ENCODE peak calls at places on chromosomes 1 and 21, in eight cellular contexts. One of them, this sample, is unnamed.

GRCh38 chr21:41321211-41321907 is 4.8 kb downstream of the FAM3B start:
- DNase-seq in IMR-90: no peak
- DNase-seq in choroid plexus epithelial cell: no peak
- DNase-seq in cardiac muscle cell: no peak
- DNase-seq in epithelial cell of esophagus: no peak
- DNase-seq in A549: no peak
- DNase-seq in hepatocyte: no peak
- DNase-seq in astrocyte: no peak
- DNase-seq in this sample: no peak

GRCh38 chr1:18560692-18561091 is 70.0 kb upstream of the PAX7 start:
- DNase-seq in IMR-90: no peak
- DNase-seq in choroid plexus epithelial cell: no peak
- DNase-seq in cardiac muscle cell: no peak
- DNase-seq in epithelial cell of esophagus: no peak
- DNase-seq in A549: no peak
- DNase-seq in hepatocyte: no peak
- DNase-seq in astrocyte: no peak
- DNase-seq in this sample: no peak

GRCh38 chr1:85344256-85344694 is 67.8 kb upstream of the BCL10 start:
- DNase-seq in IMR-90: peak; percentile 63
- DNase-seq in choroid plexus epithelial cell: peak; percentile 72
- DNase-seq in cardiac muscle cell: peak; percentile 67
- DNase-seq in epithelial cell of esophagus: peak; percentile 40
- DNase-seq in A549: peak; percentile 65
- DNase-seq in hepatocyte: peak; percentile 49
- DNase-seq in astrocyte: peak; percentile 58
- DNase-seq in this sample: peak; percentile 56

GRCh38 chr1:198417041-198417440 is 123.4 kb downstream of the ATP6V1G3 start:
- DNase-seq in IMR-90: peak; percentile 16
- DNase-seq in choroid plexus epithelial cell: no peak
- DNase-seq in cardiac muscle cell: peak; percentile 11
- DNase-seq in epithelial cell of esophagus: peak; percentile 41
- DNase-seq in A549: no peak
- DNase-seq in hepatocyte: no peak
- DNase-seq in astrocyte: no peak
- DNase-seq in this sample: peak; percentile 39

GRCh38 chr1:167229719-167230385 is 9.2 kb downstream of the POU2F1 start:
- DNase-seq in IMR-90: no peak
- DNase-seq in choroid plexus epithelial cell: no peak
- DNase-seq in cardiac muscle cell: peak; percentile 8
- DNase-seq in epithelial cell of esophagus: no peak
- DNase-seq in A549: peak; percentile 40
- DNase-seq in hepatocyte: no peak
- DNase-seq in astrocyte: no peak
- DNase-seq in this sample: no peak

GRCh38 chr1:109620396-109620817 is 770 bp downstream of the AMPD2 start:
- DNase-seq in IMR-90: peak; percentile 62
- DNase-seq in choroid plexus epithelial cell: peak; percentile 54
- DNase-seq in cardiac muscle cell: peak; percentile 75
- DNase-seq in epithelial cell of esophagus: peak; percentile 30
- DNase-seq in A549: peak; percentile 37
- DNase-seq in hepatocyte: peak; percentile 68
- DNase-seq in astrocyte: peak; percentile 42
- DNase-seq in this sample: peak; percentile 64

GRCh38 chr1:207659545-207660148 is 14.7 kb downstream of the CR1L start:
- DNase-seq in IMR-90: no peak
- DNase-seq in choroid plexus epithelial cell: no peak
- DNase-seq in cardiac muscle cell: no peak
- DNase-seq in epithelial cell of esophagus: peak; percentile 64
- DNase-seq in A549: no peak
- DNase-seq in hepatocyte: no peak
- DNase-seq in astrocyte: no peak
- DNase-seq in this sample: no peak

GRCh38 chr1:206782448-206782847 is 10.2 kb upstream of the IL10 start:
- DNase-seq in IMR-90: no peak
- DNase-seq in choroid plexus epithelial cell: no peak
- DNase-seq in cardiac muscle cell: no peak
- DNase-seq in epithelial cell of esophagus: no peak
- DNase-seq in A549: no peak
- DNase-seq in hepatocyte: no peak
- DNase-seq in astrocyte: no peak
- DNase-seq in this sample: no peak

GRCh38 chr1:29416825-29417557 is 180.7 kb downstream of the PTPRU start:
- DNase-seq in IMR-90: no peak
- DNase-seq in choroid plexus epithelial cell: peak; percentile 55
- DNase-seq in cardiac muscle cell: peak; percentile 69
- DNase-seq in epithelial cell of esophagus: no peak
- DNase-seq in A549: no peak
- DNase-seq in hepatocyte: no peak
- DNase-seq in astrocyte: peak; percentile 58
- DNase-seq in this sample: peak; percentile 38

GRCh38 chr1:214537219-214537618 is 14.2 kb downstream of the PTPN14 start:
- DNase-seq in IMR-90: peak; percentile 69
- DNase-seq in choroid plexus epithelial cell: peak; percentile 51
- DNase-seq in cardiac muscle cell: no peak
- DNase-seq in epithelial cell of esophagus: peak; percentile 57
- DNase-seq in A549: peak; percentile 17
- DNase-seq in hepatocyte: no peak
- DNase-seq in astrocyte: no peak
- DNase-seq in this sample: no peak

GRCh38 chr1:41659159-41659495 is 174.6 kb upstream of the EDN2 start:
- DNase-seq in IMR-90: no peak
- DNase-seq in choroid plexus epithelial cell: no peak
- DNase-seq in cardiac muscle cell: no peak
- DNase-seq in epithelial cell of esophagus: no peak
- DNase-seq in A549: no peak
- DNase-seq in hepatocyte: no peak
- DNase-seq in astrocyte: no peak
- DNase-seq in this sample: no peak

GRCh38 chr1:185681034-185681633 is 53.1 kb upstream of the HMCN1 start:
- DNase-seq in IMR-90: peak; percentile 44
- DNase-seq in choroid plexus epithelial cell: peak; percentile 63
- DNase-seq in cardiac muscle cell: peak; percentile 65
- DNase-seq in epithelial cell of esophagus: peak; percentile 68
- DNase-seq in A549: peak; percentile 56
- DNase-seq in hepatocyte: peak; percentile 59
- DNase-seq in astrocyte: peak; percentile 14
- DNase-seq in this sample: peak; percentile 65

GRCh38 chr1:165954940-165955339 is 127.5 kb downstream of the UCK2 start:
- DNase-seq in IMR-90: peak; percentile 69
- DNase-seq in choroid plexus epithelial cell: peak; percentile 68
- DNase-seq in cardiac muscle cell: peak; percentile 87
- DNase-seq in epithelial cell of esophagus: no peak
- DNase-seq in A549: no peak
- DNase-seq in hepatocyte: no peak
- DNase-seq in astrocyte: no peak
- DNase-seq in this sample: peak; percentile 61

GRCh38 chr1:110673197-110673701 is 1.5 kb downstream of the KCNA3 start:
- DNase-seq in IMR-90: no peak
- DNase-seq in choroid plexus epithelial cell: no peak
- DNase-seq in cardiac muscle cell: no peak
- DNase-seq in epithelial cell of esophagus: no peak
- DNase-seq in A549: no peak
- DNase-seq in hepatocyte: no peak
- DNase-seq in astrocyte: no peak
- DNase-seq in this sample: no peak

GRCh38 chr21:31714741-31715365 is 17.1 kb downstream of the SCAF4 start:
- DNase-seq in IMR-90: no peak
- DNase-seq in choroid plexus epithelial cell: no peak
- DNase-seq in cardiac muscle cell: no peak
- DNase-seq in epithelial cell of esophagus: no peak
- DNase-seq in A549: no peak
- DNase-seq in hepatocyte: no peak
- DNase-seq in astrocyte: no peak
- DNase-seq in this sample: no peak

GRCh38 chr1:203127672-203128611 is at the start of gene ADORA1:
- DNase-seq in IMR-90: peak; percentile 41
- DNase-seq in choroid plexus epithelial cell: peak; percentile 57
- DNase-seq in cardiac muscle cell: peak; percentile 70
- DNase-seq in epithelial cell of esophagus: peak; percentile 65
- DNase-seq in A549: peak; percentile 43
- DNase-seq in hepatocyte: peak; percentile 89
- DNase-seq in astrocyte: peak; percentile 54
- DNase-seq in this sample: peak; percentile 47
- H3K4me3 ChIP-seq in IMR-90: peak within 1 kb of the TSS; percentile 30
- H3K4me3 ChIP-seq in choroid plexus epithelial cell: peak within 1 kb of the TSS; percentile 33
- H3K4me3 ChIP-seq in cardiac muscle cell: peak within 1 kb of the TSS; percentile 34
- H3K4me3 ChIP-seq in epithelial cell of esophagus: peak within 1 kb of the TSS; percentile 33
- H3K4me3 ChIP-seq in A549: peak within 1 kb of the TSS; percentile 41
- H3K4me3 ChIP-seq in hepatocyte: peak within 1 kb of the TSS; percentile 15
- H3K4me3 ChIP-seq in astrocyte: peak within 1 kb of the TSS; percentile 61
- H3K4me3 ChIP-seq in this sample: peak within 1 kb of the TSS; percentile 58

GRCh38 chr1:44534771-44535170 is 129.7 kb downstream of the RNF220 start:
- DNase-seq in IMR-90: no peak
- DNase-seq in choroid plexus epithelial cell: no peak
- DNase-seq in cardiac muscle cell: no peak
- DNase-seq in epithelial cell of esophagus: no peak
- DNase-seq in A549: no peak
- DNase-seq in hepatocyte: no peak
- DNase-seq in astrocyte: no peak
- DNase-seq in this sample: no peak
- TF ChIP-seq CTCF in IMR-90: no peak
- TF ChIP-seq CTCF in choroid plexus epithelial cell: no peak
- TF ChIP-seq CTCF in cardiac muscle cell: no peak
- TF ChIP-seq CTCF in epithelial cell of esophagus: no peak
- TF ChIP-seq CTCF in A549: no peak
- TF ChIP-seq CTCF in hepatocyte: no peak
- TF ChIP-seq CTCF in astrocyte: no peak
- TF ChIP-seq CTCF in this sample: no peak

DNA sequence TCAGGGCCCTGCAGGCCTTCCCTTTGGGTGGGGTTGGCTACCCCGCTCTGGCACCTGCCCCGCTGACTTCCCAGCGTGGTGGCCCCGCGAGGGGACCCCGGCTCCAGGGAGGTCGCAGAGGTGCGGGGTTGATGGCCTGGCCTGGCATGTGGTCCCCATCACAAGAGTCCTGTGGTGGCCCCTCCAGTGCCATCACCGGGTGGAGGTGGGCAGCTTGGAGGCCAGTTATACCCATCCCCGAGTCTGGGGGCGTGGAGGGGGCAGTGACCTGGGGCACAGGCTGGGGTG is 26.8 kb downstream of the PRMT2 start:
- DNase-seq in IMR-90: no peak
- DNase-seq in choroid plexus epithelial cell: no peak
- DNase-seq in cardiac muscle cell: no peak
- DNase-seq in epithelial cell of esophagus: no peak
- DNase-seq in A549: no peak
- DNase-seq in hepatocyte: no peak
- DNase-seq in astrocyte: no peak
- DNase-seq in this sample: no peak
- H3K4me3 ChIP-seq in IMR-90: no peak overlapping the region
- H3K4me3 ChIP-seq in choroid plexus epithelial cell: no peak overlapping the region
- H3K4me3 ChIP-seq in cardiac muscle cell: no peak overlapping the region
- H3K4me3 ChIP-seq in epithelial cell of esophagus: no peak overlapping the region
- H3K4me3 ChIP-seq in A549: no peak overlapping the region
- H3K4me3 ChIP-seq in hepatocyte: no peak overlapping the region
- H3K4me3 ChIP-seq in astrocyte: no peak overlapping the region
- H3K4me3 ChIP-seq in this sample: no peak overlapping the region

GRCh38 chr1:45455162-45455561 is 35.8 kb downstream of the TESK2 start:
- DNase-seq in IMR-90: peak; percentile 8
- DNase-seq in choroid plexus epithelial cell: peak; percentile 26
- DNase-seq in cardiac muscle cell: no peak
- DNase-seq in epithelial cell of esophagus: no peak
- DNase-seq in A549: no peak
- DNase-seq in hepatocyte: no peak
- DNase-seq in astrocyte: no peak
- DNase-seq in this sample: no peak
- TF ChIP-seq CTCF in IMR-90: no peak
- TF ChIP-seq CTCF in choroid plexus epithelial cell: no peak
- TF ChIP-seq CTCF in cardiac muscle cell: no peak
- TF ChIP-seq CTCF in epithelial cell of esophagus: no peak
- TF ChIP-seq CTCF in A549: no peak
- TF ChIP-seq CTCF in hepatocyte: no peak
- TF ChIP-seq CTCF in astrocyte: no peak
- TF ChIP-seq CTCF in this sample: no peak